ENCODE peak calls at places on chromosomes 5 and 9, in six cellular contexts. E, S, J, F, X and D are unnamed samples.

GRCh38 chr5:172334196-172334595 is 50.6 kb upstream of the UBTD2 start:
- DNase-seq in X (no peak), F (no peak), J (no peak), E (peak), S (no peak), D (peak)

GRCh38 chr9:101418518-101419111 is 17.0 kb downstream of the ALDOB start:
- DNase-seq in E (no peak), S (peak), X (no peak), J (no peak), F (peak), D (no peak)

GRCh38 chr5:130571076-130571475 is 594.0 kb downstream of the HINT1 start:
- DNase-seq in X (no peak), S (no peak), E (peak), J (no peak), F (no peak), D (no peak)

GRCh38 chr5:140549237-140550144 is 2.0 kb downstream of the EIF4EBP3 start:
- DNase-seq in E (no peak), S (no peak), X (peak), J (no peak), F (peak), D (no peak)

GRCh38 chr5:26763151-26763550 is 275.2 kb downstream of the CDH9 start:
- DNase-seq in F (no peak), E (no peak), S (no peak), X (no peak), J (no peak), D (no peak)

GRCh38 chr5:95382843-95383242 is 8.3 kb upstream of the FAM81B start:
- DNase-seq in S (peak), J (no peak), F (no peak), E (no peak), X (no peak), D (no peak)

GRCh38 chr5:119678351-119679028 is 49.1 kb downstream of the FAM170A start:
- DNase-seq in E (no peak), F (no peak), X (no peak), S (no peak), J (no peak), D (no peak)

GRCh38 chr5:177475563-177476427 is 2.4 kb upstream of the DBN1 start:
- DNase-seq in S (no peak), X (no peak), F (peak), E (no peak), J (no peak), D (no peak)

GRCh38 chr5:96687812-96688453 is 25.8 kb downstream of the CAST start:
- DNase-seq in E (peak), S (peak), J (no peak), X (no peak), F (peak), D (no peak)

GRCh38 chr5:30401479-30402058 is 791.9 kb upstream of the CDH6 start:
- DNase-seq in X (no peak), S (peak), F (peak), E (peak), J (no peak), D (no peak)

GRCh38 chr5:42057254-42057690 is 132.2 kb downstream of the FBXO4 start:
- DNase-seq in S (peak), X (peak), E (peak), F (peak), J (peak), D (peak)

GRCh38 chr9:20873240-20873860 is 158.1 kb downstream of the HACD4 start:
- DNase-seq in J (no peak), E (no peak), X (no peak), S (peak), F (peak), D (no peak)

GRCh38 chr5:90056911-90057705 is 352.4 kb downstream of the CETN3 start:
- DNase-seq in S (no peak), X (no peak), J (no peak), F (no peak), E (no peak), D (no peak)

GRCh38 chr9:94696545-94696944 is 30.0 kb upstream of the AOPEP start:
- DNase-seq in X (no peak), E (no peak), S (no peak), J (no peak), F (no peak), D (no peak)

GRCh38 chr5:118405650-118406061 is 582.7 kb downstream of the DTWD2 start:
- DNase-seq in F (no peak), E (no peak), S (no peak), X (no peak), J (no peak), D (no peak)

GRCh38 chr9:90287567-90288274 is 354.9 kb downstream of the DIRAS2 start:
- DNase-seq in E (no peak), X (no peak), S (no peak), J (no peak), F (no peak), D (no peak)

GRCh38 chr5:94196959-94197358 is 421.4 kb downstream of the KIAA0825 start:
- DNase-seq in S (no peak), X (no peak), J (no peak), F (no peak), E (no peak), D (no peak)

GRCh38 chr5:123059455-123059854 is 22.9 kb upstream of the PPIC start:
- DNase-seq in J (no peak), F (no peak), S (no peak), E (no peak), X (no peak), D (no peak)

GRCh38 chr5:129114539-129115193 is 20.1 kb downstream of the ISOC1 start:
- DNase-seq in S (no peak), F (no peak), E (no peak), J (no peak), X (no peak), D (no peak)

GRCh38 chr5:110900829-110901228 is 162.0 kb downstream of the SLC25A46 start:
- DNase-seq in F (peak), S (peak), J (no peak), E (peak), X (no peak), D (no peak)